ENCODE peak calls at places on chromosomes 6 and 20, in five cellular contexts. X is activated naive CD4-positive, alpha-beta T cell treated with anti-CD3 and anti-CD28 coated beads, Interleukin-2, amount 10 ng/mL, durations not matched to agents 7 days and 5 days; P is adipocyte; H is activated CD4-positive, alpha-beta T cell treated with anti-CD3 and anti-CD28 coated beads, Interleukin-2, amount 50 U/mL, for 24 hours; F is M059J. I is an unnamed sample.

GRCh38 chr20:20781029-20781428 is 68.6 kb upstream of the RALGAPA2 start:
- DNase-seq in X (no peak), P (no peak), F (no peak), H (no peak), I (no peak)

GRCh38 chr6:80605165-80605989 is 498.9 kb downstream of the BCKDHB start:
- DNase-seq in H (no peak), X (no peak), P (peak; percentile 75), F (peak; percentile 69), I (peak; percentile 64)

GRCh38 chr20:46361386-46361785 is 45.0 kb downstream of the ELMO2 start:
- DNase-seq in F (no peak), X (peak; percentile 44), H (no peak), P (no peak), I (no peak)

GRCh38 chr6:41966214-41966920 is 24.8 kb upstream of the CCND3 start:
- DNase-seq in X (no peak), H (no peak), F (peak; percentile 55), P (no peak), I (no peak)

GRCh38 chr20:50848846-50849673 is 54.2 kb downstream of the BCAS4 start:
- DNase-seq in F (peak; percentile 22), H (no peak), P (no peak), X (no peak), I (no peak)

GRCh38 chr6:143394351-143394750 is 56.1 kb downstream of the ADAT2 start:
- DNase-seq in P (no peak), F (peak; percentile 58), X (no peak), H (no peak), I (no peak)

GRCh38 chr6:43916924-43917877 is 147.2 kb downstream of the VEGFA start:
- DNase-seq in F (peak; percentile 36), P (peak; percentile 18), H (no peak), X (no peak), I (no peak)

GRCh38 chr20:2585811-2586210 is 49.4 kb downstream of the TMC2 start:
- DNase-seq in H (no peak), F (peak; percentile 80), P (peak; percentile 33), X (no peak), I (peak; percentile 90)

GRCh38 chr6:34235605-34236422 is 859 bp upstream of the HMGA1 start:
- DNase-seq in H (peak; percentile 63), P (peak; percentile 72), F (no peak), X (peak; percentile 77), I (peak; percentile 75)

GRCh38 chr6:56193846-56194245 is 53.5 kb downstream of the COL21A1 start:
- DNase-seq in X (no peak), H (no peak), P (no peak), F (peak; percentile 78), I (peak; percentile 41)

GRCh38 chr20:38164069-38164468 is 1.0 kb downstream of the TGM2 start:
- DNase-seq in F (no peak), H (no peak), P (no peak), X (no peak), I (no peak)

GRCh38 chr20:16378712-16379111 is 194.5 kb downstream of the KIF16B start:
- DNase-seq in F (no peak), H (no peak), P (no peak), X (no peak), I (no peak)

GRCh38 chr20:37524221-37524700 is 3.2 kb downstream of the NNAT start:
- DNase-seq in H (no peak), P (no peak), X (no peak), F (no peak), I (no peak)

GRCh38 chr6:144131248-144131709 is 19.0 kb upstream of the STX11 start:
- DNase-seq in H (peak; percentile 10), F (peak; percentile 80), X (no peak), P (peak; percentile 15), I (peak; percentile 38)

I was measured in brain microvascular endothelial cell.